ENCODE peak calls at places on chromosomes 3 and 15, in four cellular contexts. R is GM23338, D is PC-3, Z is PC-9. L is an unnamed sample.

GRCh38 chr3:172524611-172525010 is 1.4 kb upstream of the TNFSF10 start:
- DNase-seq in R (no peak), D (no peak), Z (no peak), L (no peak)

GRCh38 chr15:49621327-49622210 is 721 bp downstream of the DTWD1 start:
- DNase-seq in R (peak; percentile 16), D (peak; percentile 2), Z (no peak), L (peak; percentile 10)

GRCh38 chr15:25133804-25134203 is 179.0 kb downstream of the SNRPN start:
- DNase-seq in R (no peak), D (no peak), Z (no peak), L (no peak)

GRCh38 chr15:25268166-25268565 is 170.7 kb downstream of the UBE3A start:
- DNase-seq in R (peak; percentile 66), D (peak; percentile 14), Z (no peak), L (no peak)

GRCh38 chr3:2261747-2262146 is 163.1 kb downstream of the CNTN4 start:
- DNase-seq in R (no peak), D (no peak), Z (no peak), L (no peak)

GRCh38 chr15:73952171-73952912 is 26.1 kb downstream of the LOXL1 start:
- DNase-seq in R (no peak), D (no peak), Z (no peak), L (no peak)

GRCh38 chr3:127534161-127534451 is 56.4 kb downstream of the TPRA1 start:
- DNase-seq in R (no peak), D (no peak), Z (no peak), L (no peak)

GRCh38 chr3:25648107-25648535 is 16.6 kb downstream of the TOP2B start:
- DNase-seq in R (peak; percentile 96), D (peak; percentile 95), Z (peak; percentile 53), L (peak; percentile 86)

GRCh38 chr15:77857419-77857818 is 220.1 kb downstream of the TBC1D2B start:
- DNase-seq in R (no peak), D (no peak), Z (no peak), L (no peak)

GRCh38 chr3:129490273-129490675 is 38.2 kb upstream of the RHO start:
- DNase-seq in R (peak; percentile 89), D (peak; percentile 75), Z (peak; percentile 80), L (peak; percentile 59)

GRCh38 chr3:65625310-65625709 is 413.4 kb downstream of the MAGI1 start:
- DNase-seq in R (no peak), D (no peak), Z (no peak), L (no peak)

GRCh38 chr15:75904241-75904631 is 558 bp downstream of the FBXO22 start:
- DNase-seq in R (peak; percentile 65), D (peak; percentile 37), Z (no peak), L (peak; percentile 55)

GRCh38 chr3:94336076-94336741 is 273.3 kb downstream of the NSUN3 start:
- DNase-seq in R (peak; percentile 83), D (peak; percentile 81), Z (no peak), L (peak; percentile 13)

GRCh38 chr3:164458986-164459385 is 619.3 kb downstream of the SI start:
- DNase-seq in R (no peak), D (peak; percentile 45), Z (no peak), L (no peak)

GRCh38 chr3:194130807-194131589 is 5.0 kb upstream of the HES1 start:
- DNase-seq in R (peak; percentile 70), D (peak; percentile 97), Z (peak; percentile 82), L (peak; percentile 98)

GRCh38 chr3:139427283-139428060 is 38.0 kb upstream of the COPB2 start:
- DNase-seq in R (peak; percentile 94), D (peak; percentile 80), Z (peak; percentile 12), L (peak; percentile 76)

GRCh38 chr3:126156468-126156867 is 23.9 kb downstream of the ALDH1L1 start:
- DNase-seq in R (peak; percentile 15), D (no peak), Z (no peak), L (peak; percentile 19)

GRCh38 chr3:46607603-46608028 is 4.7 kb upstream of the FAM240A start:
- DNase-seq in R (peak; percentile 85), D (peak; percentile 24), Z (no peak), L (no peak)

GRCh38 chr3:27467545-27467944 is 16.6 kb downstream of the SLC4A7 start:
- DNase-seq in R (peak; percentile 31), D (peak; percentile 72), Z (no peak), L (peak; percentile 53)

GRCh38 chr3:175207361-175207760 is 348.2 kb downstream of the NAALADL2 start:
- DNase-seq in R (no peak), D (peak; percentile 39), Z (no peak), L (no peak)

GRCh38 chr15:63135804-63136203 is 14.1 kb downstream of the LACTB start:
- DNase-seq in R (no peak), D (peak; percentile 51), Z (peak; percentile 29), L (no peak)

GRCh38 chr15:95252404-95252803 is 1021.0 kb downstream of the MCTP2 start:
- DNase-seq in R (no peak), D (peak; percentile 38), Z (no peak), L (no peak)

GRCh38 chr3:154217663-154218062 is 96.5 kb downstream of the ARHGEF26 start:
- DNase-seq in R (no peak), D (no peak), Z (no peak), L (no peak)

GRCh38 chr3:40387001-40387894 is at the start of gene ENTPD3:
- DNase-seq in R (peak; percentile 87), D (peak; percentile 68), Z (peak; percentile 41), L (no peak)

GRCh38 chr15:62360286-62360685 is 195.2 kb upstream of the C2CD4B start:
- DNase-seq in R (no peak), D (no peak), Z (no peak), L (no peak)

GRCh38 chr15:70048578-70048977 is 49.1 kb downstream of the TLE3 start:
- DNase-seq in R (no peak), D (no peak), Z (no peak), L (no peak)

GRCh38 chr15:70046716-70047369 is 50.9 kb downstream of the TLE3 start:
- DNase-seq in R (no peak), D (no peak), Z (no peak), L (no peak)

GRCh38 chr15:70048196-70048565 is 49.5 kb downstream of the TLE3 start:
- DNase-seq in R (no peak), D (no peak), Z (no peak), L (no peak)

GRCh38 chr15:70049115-70049514 is 48.6 kb downstream of the TLE3 start:
- DNase-seq in R (no peak), D (no peak), Z (no peak), L (no peak)

DNA sequence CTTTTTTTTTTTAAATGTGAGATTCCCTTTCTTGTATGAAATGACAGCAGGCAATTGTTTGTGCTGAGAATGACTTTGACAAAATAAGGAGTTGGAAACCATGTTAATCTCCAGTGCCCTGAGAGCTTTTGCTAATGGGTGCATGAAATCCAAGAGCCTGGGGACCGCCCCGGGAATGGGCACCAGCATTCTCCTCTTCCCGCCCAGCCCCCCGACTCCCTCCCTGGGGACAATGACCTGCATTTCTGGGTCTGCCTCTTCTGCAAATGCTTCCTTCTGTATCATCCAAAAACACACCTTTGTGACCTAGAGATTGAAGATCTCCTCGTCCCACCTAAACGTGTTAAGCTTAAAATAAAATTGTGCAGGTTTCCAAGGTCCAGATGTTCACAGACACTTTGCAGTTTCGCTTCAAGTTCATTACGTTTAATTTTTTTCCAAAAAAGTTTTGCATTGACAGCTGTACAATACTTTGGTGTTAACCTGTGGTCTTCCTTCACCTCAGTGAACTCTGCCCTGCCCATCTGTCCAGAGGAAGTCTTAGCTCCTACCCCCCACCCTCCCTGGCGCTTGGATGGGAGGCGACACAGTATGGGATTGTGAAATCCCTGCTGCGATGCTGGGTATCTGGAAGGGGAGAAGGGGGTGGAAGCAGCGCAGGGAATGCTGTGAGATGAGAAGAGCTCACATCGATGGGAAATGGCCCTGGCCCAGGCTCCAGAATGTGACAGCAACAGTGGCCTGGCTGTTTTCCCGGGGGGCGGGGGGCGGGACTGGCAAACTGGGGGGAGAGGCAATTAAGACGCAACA is 50.1 kb downstream of the TLE3 start:
- DNase-seq in R (no peak), D (no peak), Z (no peak), L (no peak)
- H3K36me3 ChIP-seq in R (peaks cover 4% of the 10 kb centered on the region), D (peaks cover 23% of the 10 kb centered on the region), Z (no peaks in the 10 kb centered on the region), L (peaks cover 18% of the 10 kb centered on the region)

GRCh38 chr15:80880086-80880485 is 100.9 kb downstream of the CEMIP start:
- DNase-seq in R (no peak), D (no peak), Z (no peak), L (no peak)

GRCh38 chr15:80887148-80887547 is 102.5 kb downstream of the MESD start:
- DNase-seq in R (peak; percentile 10), D (peak; percentile 64), Z (no peak), L (no peak)

GRCh38 chr15:80888846-80889245 is 100.8 kb downstream of the MESD start:
- DNase-seq in R (no peak), D (no peak), Z (no peak), L (no peak)

GRCh38 chr15:80890341-80890972 is 99.2 kb downstream of the MESD start:
- DNase-seq in R (no peak), D (peak; percentile 7), Z (no peak), L (no peak)

GRCh38 chr15:80885180-80885579 is 104.4 kb downstream of the MESD start:
- DNase-seq in R (no peak), D (no peak), Z (no peak), L (no peak)
- H3K9me2 ChIP-seq in R (no peaks in the 10 kb centered on the region), D (no peaks in the 10 kb centered on the region), Z (no peaks in the 10 kb centered on the region), L (no peaks in the 10 kb centered on the region)

GRCh38 chr15:40789999-40790398 is 16.9 kb upstream of the ZFYVE19 start:
- DNase-seq in R (peak; percentile 23), D (no peak), Z (no peak), L (no peak)
- H3F3A ChIP-seq in R (peaks cover 9% of the 10 kb centered on the region), D (peaks cover 12% of the 10 kb centered on the region), Z (peaks cover 70% of the 10 kb centered on the region), L (no peaks in the 10 kb centered on the region)

GRCh38 chr3:121529308-121529707 is 16.5 kb downstream of the POLQ start:
- DNase-seq in R (no peak), D (peak; percentile 23), Z (no peak), L (no peak)
- H3K36me3 ChIP-seq in R (peaks cover 51% of the 10 kb centered on the region), D (peaks cover 44% of the 10 kb centered on the region), Z (peaks cover 4% of the 10 kb centered on the region), L (peaks cover 5% of the 10 kb centered on the region)

GRCh38 chr3:108722724-108723123 is 34.5 kb downstream of the RETNLB start:
- DNase-seq in R (no peak), D (no peak), Z (no peak), L (no peak)
- H3K9me2 ChIP-seq in R (peaks cover 11% of the 10 kb centered on the region), D (no peaks in the 10 kb centered on the region), Z (no peaks in the 10 kb centered on the region), L (no peaks in the 10 kb centered on the region)

DNA sequence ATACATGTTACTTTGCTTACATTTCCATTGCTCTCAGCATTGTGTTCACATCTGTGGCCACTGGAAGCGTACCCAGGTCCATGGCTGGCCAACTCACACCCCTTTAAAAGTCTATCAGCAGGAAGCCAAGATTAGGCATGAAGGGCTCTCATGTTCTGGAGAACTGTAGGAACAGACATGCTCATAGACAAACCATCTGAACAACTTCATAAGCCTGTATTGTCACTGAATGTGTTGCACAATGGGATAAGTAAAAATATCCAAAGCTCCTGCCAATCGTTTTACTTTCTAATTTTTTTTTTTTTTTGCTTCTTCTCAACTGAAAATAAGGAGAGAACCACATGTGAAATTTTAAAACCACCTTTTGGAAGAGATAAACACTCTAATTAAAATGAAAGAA is 6.4 kb downstream of the RPLP1 start:
- DNase-seq in R (no peak), D (no peak), Z (no peak), L (no peak)
- H3F3A ChIP-seq in R (peaks cover 41% of the 10 kb centered on the region), D (peaks cover 5% of the 10 kb centered on the region), Z (peaks cover 51% of the 10 kb centered on the region), L (peaks cover 49% of the 10 kb centered on the region)

L was measured in MM.1S.